ENCODE peak calls at places on chromosomes 13 and 19, in five cellular contexts. W is esophagus squamous epithelium, L is uterus, Q is K562, C is adrenal gland. N is an unnamed sample.
A peak's percentile ranks its signal among the peaks of the same experiment; 100 is the strongest.

GRCh38 chr19:55452381-55453325 is 8.8 kb downstream of the ISOC2 start:
- DNase-seq in C (peak; percentile 87), Q (peak; percentile 90), W (no peak), L (peak; percentile 81), N (peak; percentile 35)

GRCh38 chr13:111661776-111662175 is 341.3 kb downstream of the TEX29 start:
- DNase-seq in C (no peak), L (no peak), Q (no peak), W (no peak), N (no peak)

GRCh38 chr19:3544742-3545668 is 6.0 kb downstream of the TEKTIP1 start:
- DNase-seq in Q (peak; percentile 84), W (no peak), L (peak; percentile 69), C (peak; percentile 80), N (peak; percentile 65)

GRCh38 chr13:92719868-92720267 is 506.7 kb upstream of the GPC6 start:
- DNase-seq in W (no peak), L (no peak), C (no peak), Q (no peak), N (no peak)

GRCh38 chr19:20423381-20424207 is 142.0 kb downstream of the ZNF737 start:
- DNase-seq in Q (no peak), W (no peak), C (peak; percentile 70), L (peak; percentile 39), N (peak; percentile 38)

GRCh38 chr13:60583911-60584753 is 187.1 kb downstream of the TDRD3 start:
- DNase-seq in C (peak; percentile 11), Q (peak; percentile 12), W (no peak), L (peak; percentile 32), N (no peak)

GRCh38 chr13:110109910-110110309 is 197.0 kb downstream of the COL4A1 start:
- DNase-seq in L (peak; percentile 77), C (peak; percentile 93), W (no peak), Q (no peak), N (peak; percentile 88)

GRCh38 chr19:38649305-38650179 is 2.1 kb downstream of the ACTN4 start:
- DNase-seq in Q (no peak), L (peak; percentile 60), W (no peak), C (peak; percentile 75), N (peak; percentile 62)

GRCh38 chr13:94712287-94712811 is at the start of gene SOX21:
- DNase-seq in W (no peak), Q (no peak), L (no peak), C (no peak), N (no peak)
- TF ChIP-seq POLR2A in W (no peak), Q (no peak), L (no peak), C (no peak), N (no peak)

GRCh38 chr19:14006766-14007562 is 844 bp upstream of the RFX1 start:
- DNase-seq in C (peak; percentile 86), L (no peak), Q (peak; percentile 84), W (no peak), N (no peak)
- TF ChIP-seq POLR2A in C (peak; percentile 68), L (no peak), Q (peak; percentile 71), W (no peak), N (peak; percentile 31)

DNA sequence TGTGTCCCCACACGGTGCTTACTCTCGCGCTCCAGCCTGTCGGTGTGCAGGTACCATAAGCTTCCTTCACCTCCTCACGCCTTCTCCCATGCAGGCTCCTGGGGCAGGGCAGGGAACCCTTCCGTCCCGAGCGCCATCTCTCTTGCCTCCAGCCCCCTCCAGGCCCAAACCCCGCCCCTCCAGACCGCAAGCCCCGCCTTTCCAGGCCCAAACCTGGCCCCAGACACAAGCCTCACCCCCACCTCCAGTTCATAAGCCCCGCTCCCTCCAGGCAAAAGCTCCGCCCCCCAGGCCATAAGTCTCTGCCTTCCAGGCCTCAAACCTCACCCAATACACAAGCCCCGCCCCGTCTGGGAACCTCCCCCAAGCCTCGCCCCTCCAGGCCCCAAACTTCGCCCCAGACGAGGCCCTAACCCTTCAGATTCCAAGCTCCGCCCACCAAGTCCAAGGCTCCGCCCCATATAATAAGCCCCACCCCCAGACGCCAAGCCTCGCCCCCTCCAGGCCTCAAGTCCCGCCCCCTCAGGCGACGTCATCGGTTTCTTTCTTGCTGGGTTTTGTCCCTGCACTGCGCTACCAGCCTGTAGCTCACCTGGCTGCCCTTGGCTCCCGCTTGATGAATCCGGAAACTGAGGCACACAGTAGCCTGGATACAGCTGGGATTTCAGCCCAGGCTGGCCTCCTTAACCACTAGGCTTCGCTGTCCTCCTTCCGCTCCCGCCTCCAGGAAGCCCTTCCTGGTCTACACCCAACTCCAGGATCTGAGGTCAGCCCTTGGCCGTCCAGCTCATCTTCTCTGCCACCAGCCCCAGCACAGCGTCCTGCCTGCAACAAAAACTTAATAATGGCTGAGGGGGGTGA is 16.1 kb downstream of the MKNK2 start:
- DNase-seq in L (no peak), Q (peak; percentile 94), W (no peak), C (peak; percentile 72), N (peak; percentile 79)
- TF ChIP-seq POLR2A in L (no peak), Q (no peak), W (no peak), C (no peak), N (no peak)

GRCh38 chr19:41263042-41263849 is 926 bp upstream of the HNRNPUL1 start:
- DNase-seq in Q (peak; percentile 47), C (peak; percentile 84), W (no peak), L (peak; percentile 62), N (peak; percentile 44)
- TF ChIP-seq POLR2A in Q (peak; percentile 89), C (peak; percentile 97), W (no peak), L (peak; percentile 100), N (peak; percentile 98)

GRCh38 chr19:14078406-14078805 is 5.8 kb downstream of the MISP3 start:
- DNase-seq in W (no peak), Q (no peak), L (no peak), C (no peak), N (no peak)

GRCh38 chr19:14070268-14071050 is 2.1 kb upstream of the MISP3 start:
- DNase-seq in Q (no peak), W (no peak), L (no peak), C (no peak), N (no peak)

GRCh38 chr19:14072535-14073231 is at the start of gene MISP3:
- DNase-seq in W (no peak), C (peak; percentile 51), Q (peak; percentile 68), L (peak; percentile 35), N (peak; percentile 75)

GRCh38 chr19:14073925-14074838 is 1.6 kb downstream of the MISP3 start:
- DNase-seq in L (peak; percentile 33), C (no peak), W (no peak), Q (peak; percentile 38), N (no peak)

GRCh38 chr19:14073232-14073924 is 792 bp downstream of the MISP3 start:
- DNase-seq in W (no peak), L (peak; percentile 69), Q (peak; percentile 82), C (peak; percentile 79), N (no peak)
- TF ChIP-seq POLR2A in W (no peak), L (no peak), Q (peak; percentile 32), C (peak; percentile 78), N (peak; percentile 19)

DNA sequence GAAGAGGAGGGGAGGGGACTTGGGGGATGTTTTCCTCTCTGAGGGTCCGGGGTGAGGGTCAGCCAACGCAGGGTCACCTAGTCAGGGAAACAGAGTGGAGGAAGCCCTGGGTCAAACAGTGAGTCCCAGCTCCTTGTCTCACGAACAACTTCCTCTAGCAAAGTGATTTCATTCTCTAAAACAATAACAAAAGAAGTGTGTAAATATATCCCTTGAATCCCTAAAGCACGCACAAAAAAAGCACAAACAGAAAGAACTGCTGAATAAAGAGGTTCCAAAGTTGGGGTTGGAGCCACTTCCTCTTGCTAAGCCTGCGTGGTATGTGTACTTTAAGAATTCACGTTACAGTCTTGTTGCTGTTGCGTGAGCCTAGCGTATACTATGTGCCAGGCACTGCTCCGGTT is 1.5 kb upstream of the C5AR2 start:
- DNase-seq in C (peak; percentile 41), W (no peak), Q (no peak), L (no peak), N (no peak)
- TF ChIP-seq POLR2A in C (peak; percentile 18), W (no peak), Q (no peak), L (no peak), N (peak; percentile 8)

DNA sequence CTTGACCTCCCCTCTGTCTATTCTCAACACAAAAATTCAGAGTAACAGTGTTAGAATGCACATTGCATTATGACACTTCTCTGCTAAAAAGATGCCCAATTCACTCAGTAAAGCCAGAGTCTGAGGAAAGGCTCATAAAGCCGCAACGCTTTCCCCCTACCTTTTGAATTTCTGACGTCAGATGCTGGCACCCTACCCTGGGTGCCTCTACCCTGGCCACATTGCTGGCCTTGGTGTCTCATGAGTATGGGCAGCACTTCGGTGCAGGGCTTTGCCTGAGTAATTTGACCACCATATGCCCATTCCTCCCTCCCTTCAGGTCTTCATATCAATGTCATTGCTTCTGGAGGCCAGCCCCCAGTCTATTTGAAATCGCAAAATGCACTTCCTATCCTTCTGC is 229.3 kb downstream of the MYO16 start:
- DNase-seq in C (no peak), Q (no peak), L (no peak), W (no peak), N (no peak)
- TF ChIP-seq POLR2A in C (no peak), Q (no peak), L (no peak), W (no peak), N (no peak)

DNA sequence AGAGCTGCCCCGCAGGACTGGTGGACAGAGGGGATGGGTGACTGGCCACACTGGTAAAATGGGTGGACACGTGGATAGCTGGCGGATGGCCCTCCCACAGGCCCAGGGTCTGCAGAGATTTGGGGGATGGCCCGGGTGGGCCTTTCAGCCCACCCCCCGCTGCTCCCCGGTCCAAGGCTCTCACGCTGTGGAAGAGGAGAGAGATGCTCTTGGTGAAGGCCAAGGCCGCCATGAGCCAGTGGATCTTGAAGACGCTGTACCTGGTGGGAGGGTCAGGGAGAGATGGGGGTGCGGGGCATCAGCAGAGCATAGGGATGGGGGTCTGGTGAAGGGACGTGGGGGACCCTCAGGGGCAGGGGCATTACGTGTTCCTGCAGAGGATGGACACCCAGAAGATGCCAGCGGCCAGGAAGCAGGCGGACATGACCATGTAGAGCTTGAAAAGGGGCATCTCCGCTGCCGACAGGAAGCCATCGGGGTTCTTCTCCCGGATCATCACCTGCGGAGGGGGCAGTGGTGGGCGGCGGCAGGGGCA is 4.5 kb downstream of the GPR108 start:
- DNase-seq in L (no peak), W (no peak), C (no peak), Q (no peak), N (no peak)
- TF ChIP-seq POLR2A in L (no peak), W (no peak), C (no peak), Q (no peak), N (no peak)

GRCh38 chr19:29576761-29577661 is 29.1 kb upstream of the POP4 start:
- DNase-seq in W (no peak), Q (no peak), L (no peak), C (no peak), N (no peak)
- TF ChIP-seq POLR2A in W (no peak), Q (no peak), L (no peak), C (no peak), N (no peak)

N was measured in gastrocnemius medialis.